ENCODE peak calls at places on chromosomes 7 and 10, in nine cellular contexts. P, Z, Y, X, C, A, U, R and H are unnamed samples.

GRCh38 chr10:113232928-113233511 is 283.0 kb downstream of the TCF7L2 start:
- DNase-seq in P (no peak), Z (no peak), Y (no peak), X (peak; percentile 20), C (no peak), A (no peak), U (no peak), R (no peak), H (peak; percentile 5)

GRCh38 chr7:101870361-101871062 is 53.1 kb downstream of the CUX1 start:
- DNase-seq in P (peak; percentile 62), Z (no peak), Y (peak; percentile 55), X (peak; percentile 23), C (no peak), A (no peak), U (peak; percentile 71), R (no peak), H (peak; percentile 7)

GRCh38 chr7:21754963-21755362 is 190.7 kb downstream of the CDCA7L start:
- DNase-seq in P (no peak), Z (no peak), Y (no peak), X (no peak), C (no peak), A (no peak), U (no peak), R (no peak), H (no peak)

GRCh38 chr7:44219371-44220045 is 18.7 kb downstream of the YKT6 start:
- DNase-seq in P (no peak), Z (no peak), Y (no peak), X (no peak), C (no peak), A (no peak), U (no peak), R (no peak), H (no peak)

GRCh38 chr10:132137111-132138072 is 49.4 kb upstream of the DPYSL4 start:
- DNase-seq in P (no peak), Z (no peak), Y (no peak), X (no peak), C (no peak), A (no peak), U (no peak), R (no peak), H (no peak)

GRCh38 chr10:46524471-46525176 is 31.8 kb downstream of the GPRIN2 start:
- DNase-seq in P (no peak), Z (no peak), Y (peak; percentile 88), X (peak; percentile 100), C (peak; percentile 27), A (peak; percentile 2), U (no peak), R (no peak), H (peak; percentile 99)

GRCh38 chr7:22821702-22822485 is 755 bp downstream of the TOMM7 start:
- DNase-seq in P (peak; percentile 29), Z (no peak), Y (no peak), X (peak; percentile 40), C (no peak), A (no peak), U (no peak), R (peak; percentile 7), H (peak; percentile 42)

GRCh38 chr7:3960045-3960772 is 659.2 kb downstream of the SDK1 start:
- DNase-seq in P (no peak), Z (no peak), Y (no peak), X (no peak), C (no peak), A (no peak), U (no peak), R (no peak), H (no peak)

GRCh38 chr10:70890917-70891431 is 2.6 kb upstream of the PCBD1 start:
- DNase-seq in P (peak; percentile 34), Z (no peak), Y (no peak), X (no peak), C (no peak), A (no peak), U (no peak), R (peak; percentile 52), H (no peak)

GRCh38 chr10:112678987-112679386 is 232.0 kb downstream of the VTI1A start:
- DNase-seq in P (no peak), Z (no peak), Y (no peak), X (no peak), C (no peak), A (no peak), U (no peak), R (no peak), H (no peak)